ENCODE peak calls at places on chromosomes 4 and X, in nine cellular contexts. A is astrocyte of the spinal cord, N is IMR-90, V is cardiac muscle cell, R is WTC11, D is cardiac fibroblast, B is RWPE1, M is lower leg skin, J is bronchial epithelial cell. Q is an unnamed sample.

GRCh38 chr4:182807841-182808548 is 109.2 kb downstream of the DCTD start:
- DNase-seq in A (no peak), N (no peak), V (no peak), R (peak), D (no peak), B (no peak), M (no peak), J (no peak), Q (no peak)

GRCh38 chrX:20487227-20487626 is 220.5 kb upstream of the RPS6KA3 start:
- DNase-seq in A (peak), N (peak), V (no peak), R (no peak), D (peak), B (peak), M (no peak), J (peak), Q (no peak)

GRCh38 chr4:106268731-106269272 is 47.2 kb downstream of the TBCK start:
- DNase-seq in A (no peak), N (no peak), V (no peak), R (no peak), D (peak), B (no peak), M (no peak), J (no peak), Q (no peak)

GRCh38 chrX:21975827-21976226 is 35.3 kb downstream of the SMS start:
- DNase-seq in A (peak), N (peak), V (no peak), R (no peak), D (peak), B (no peak), M (no peak), J (peak), Q (no peak)

GRCh38 chr4:70994387-70995099 is 1.1 kb downstream of the DCK start:
- DNase-seq in A (no peak), N (no peak), V (no peak), R (no peak), D (no peak), B (no peak), M (no peak), J (no peak), Q (no peak)

GRCh38 chrX:119521246-119521645 is 44.0 kb downstream of the STEEP1 start:
- DNase-seq in A (no peak), N (no peak), V (no peak), R (no peak), D (no peak), B (no peak), M (no peak), J (no peak), Q (no peak)

GRCh38 chrX:17547658-17548057 is 172.7 kb downstream of the NHS start:
- DNase-seq in A (peak), N (peak), V (peak), R (no peak), D (peak), B (peak), M (no peak), J (peak), Q (no peak)

GRCh38 chrX:46180258-46180687 is 364.9 kb downstream of the ZNF674 start:
- DNase-seq in A (peak), N (peak), V (no peak), R (no peak), D (peak), B (no peak), M (no peak), J (peak), Q (no peak)

GRCh38 chr4:6416518-6417286 is 55.7 kb downstream of the PPP2R2C start:
- DNase-seq in A (no peak), N (no peak), V (no peak), R (no peak), D (no peak), B (no peak), M (no peak), J (no peak), Q (no peak)

GRCh38 chr4:162640152-162640551 is 476.4 kb upstream of the FSTL5 start:
- DNase-seq in A (no peak), N (no peak), V (no peak), R (no peak), D (no peak), B (no peak), M (no peak), J (no peak), Q (no peak)

GRCh38 chr4:162644346-162644745 is 480.5 kb upstream of the FSTL5 start:
- DNase-seq in A (peak), N (no peak), V (no peak), R (no peak), D (no peak), B (no peak), M (no peak), J (peak), Q (no peak)

GRCh38 chr4:162650166-162650565 is 486.4 kb upstream of the FSTL5 start:
- DNase-seq in A (no peak), N (no peak), V (no peak), R (no peak), D (no peak), B (no peak), M (no peak), J (no peak), Q (no peak)

GRCh38 chr4:162645381-162645780 is 481.6 kb upstream of the FSTL5 start:
- DNase-seq in A (no peak), N (no peak), V (peak), R (no peak), D (peak), B (no peak), M (no peak), J (peak), Q (no peak)
- TF ChIP-seq CTCF in A (no peak), N (no peak), V (peak), R (no peak), D (no peak), B (no peak), M (no peak), J (peak), Q (no peak)

GRCh38 chrX:3788494-3789233 is 75.2 kb upstream of the PRKX start:
- DNase-seq in A (no peak), N (no peak), V (no peak), R (peak), D (no peak), B (no peak), M (no peak), J (no peak), Q (peak)
- TF ChIP-seq CTCF in A (no peak), N (no peak), V (no peak), R (no peak), D (no peak), B (no peak), M (no peak), J (no peak), Q (no peak)

GRCh38 chrX:39705299-39705698 is 392.5 kb downstream of the BCOR start:
- DNase-seq in A (peak), N (peak), V (no peak), R (no peak), D (peak), B (peak), M (peak), J (peak), Q (no peak)
- TF ChIP-seq CTCF in A (peak), N (peak), V (peak), R (no peak), D (peak), B (peak), M (no peak), J (peak), Q (no peak)

DNA sequence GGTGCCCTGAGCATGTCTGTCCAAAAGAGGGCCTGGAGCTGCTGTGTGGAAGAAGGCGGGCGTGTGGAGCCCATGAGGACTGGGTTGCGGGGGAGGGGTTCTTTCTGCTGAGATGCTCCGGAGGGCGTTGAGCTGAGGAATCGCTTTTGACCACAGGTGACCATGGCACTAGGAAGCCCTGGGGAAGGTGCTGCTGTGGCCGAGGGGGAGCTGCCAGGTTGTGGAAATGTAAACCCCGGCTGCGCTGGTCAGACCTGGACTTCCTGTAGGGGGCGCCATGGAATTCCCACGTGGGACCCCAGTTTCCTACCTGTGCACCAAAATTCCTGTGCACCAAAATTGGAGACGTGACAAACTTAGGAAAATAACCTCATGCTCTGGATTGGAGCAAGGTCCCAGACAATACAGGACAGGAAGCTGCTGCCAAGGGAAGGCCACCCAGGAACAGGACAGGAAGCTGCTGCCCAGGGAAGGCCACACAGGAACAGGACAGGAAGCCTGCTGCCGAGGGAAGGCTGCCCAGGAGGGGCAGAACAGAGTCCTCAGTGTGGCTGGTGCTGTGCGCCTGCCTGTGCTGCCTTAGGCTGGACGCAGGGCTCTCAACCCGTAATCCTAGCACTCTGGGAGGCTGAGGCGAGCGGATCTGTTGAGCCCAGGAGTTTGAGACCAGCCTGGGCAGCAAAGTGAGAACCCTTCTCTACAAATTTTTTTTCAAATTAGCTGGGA is 28.4 kb upstream of the UVSSA start:
- DNase-seq in A (no peak), N (no peak), V (no peak), R (peak), D (no peak), B (no peak), M (no peak), J (no peak), Q (peak)
- TF ChIP-seq CTCF in A (peak), N (peak), V (peak), R (peak), D (peak), B (peak), M (no peak), J (peak), Q (peak)

GRCh38 chr4:77047037-77047436 is 28.8 kb downstream of the CCNI start:
- DNase-seq in A (peak), N (peak), V (no peak), R (no peak), D (peak), B (peak), M (no peak), J (no peak), Q (no peak)

GRCh38 chr4:77050962-77051361 is 24.8 kb downstream of the CCNI start:
- DNase-seq in A (no peak), N (no peak), V (no peak), R (no peak), D (no peak), B (no peak), M (no peak), J (no peak), Q (no peak)

DNA sequence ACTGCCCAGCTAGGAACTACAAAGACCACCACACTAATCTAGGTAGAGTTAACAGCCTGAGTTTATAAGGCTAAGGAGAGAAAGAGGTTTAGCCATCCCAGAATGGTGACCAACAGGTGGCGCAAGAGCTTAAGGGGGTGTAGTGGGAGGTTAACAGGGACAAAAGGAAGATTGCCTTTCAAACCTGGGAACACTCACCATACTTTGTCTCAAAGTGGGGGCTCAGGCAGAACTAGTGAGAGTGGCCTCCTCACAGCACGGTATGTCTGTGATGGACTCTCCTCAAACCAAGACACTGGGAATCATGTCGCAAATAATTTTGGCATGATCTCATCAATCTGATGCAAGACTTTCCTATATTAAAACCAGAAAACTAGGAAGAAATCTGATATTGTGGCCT is 23.4 kb downstream of the CCNI start:
- DNase-seq in A (no peak), N (peak), V (peak), R (peak), D (peak), B (peak), M (no peak), J (peak), Q (peak)
- TF ChIP-seq CTCF in A (peak), N (peak), V (peak), R (peak), D (peak), B (peak), M (no peak), J (peak), Q (no peak)

GRCh38 chrX:51459125-51459524 is 37.3 kb downstream of the NUDT11 start:
- DNase-seq in A (peak), N (peak), V (peak), R (peak), D (peak), B (no peak), M (no peak), J (peak), Q (peak)
- TF ChIP-seq CTCF in A (peak), N (peak), V (peak), R (peak), D (peak), B (peak), M (no peak), J (peak), Q (peak)

DNA sequence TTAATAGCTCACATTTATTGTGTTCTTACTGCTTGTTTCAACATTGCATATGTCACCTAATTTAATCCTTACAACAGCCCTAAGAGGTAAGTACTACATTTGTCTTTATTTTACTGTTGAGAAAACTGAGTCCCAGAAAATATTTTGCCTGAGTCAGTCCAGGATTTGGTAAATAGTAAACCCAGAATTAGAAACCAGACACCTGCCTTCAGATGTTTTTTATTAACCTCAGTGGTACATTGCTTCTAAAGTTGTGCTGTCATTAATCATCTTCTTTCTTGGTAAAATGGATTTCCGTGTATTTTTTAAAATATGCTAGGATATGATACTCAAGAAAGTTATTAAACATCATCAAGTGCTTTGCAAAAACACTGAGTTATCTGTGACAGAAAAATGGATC is 31.4 kb downstream of the USP53 start:
- DNase-seq in A (no peak), N (no peak), V (no peak), R (no peak), D (no peak), B (no peak), M (no peak), J (no peak), Q (no peak)
- TF ChIP-seq CTCF in A (no peak), N (no peak), V (no peak), R (no peak), D (no peak), B (no peak), M (no peak), J (no peak), Q (no peak)